ENCODE peak calls at places on chromosomes 2 and 18, in seven cellular contexts. One of them, this sample, is unnamed.

GRCh38 chr18:51007787-51008134 is 22.3 kb upstream of the SMAD4 start:
- DNase-seq in cardiac septum: no peak
- DNase-seq in stimulated activated CD4-positive, alpha-beta T cell treated with anti-CD3 and anti-CD28 coated beads, Interleukin-1b, Interleukin-23, amount 100 ng/mL, for 24 hours: no peak
- DNase-seq in fibroblast of the conjunctiva: no peak
- DNase-seq in effector memory CD4-positive, alpha-beta T cell: no peak
- DNase-seq in left lobe of liver: no peak
- DNase-seq in HT1080: no peak
- DNase-seq in this sample: no peak

GRCh38 chr18:3703732-3704176 is 253.8 kb downstream of the TGIF1 start:
- DNase-seq in fibroblast of the conjunctiva: peak; percentile 28
- DNase-seq in stimulated activated CD4-positive, alpha-beta T cell treated with anti-CD3 and anti-CD28 coated beads, Interleukin-1b, Interleukin-23, amount 100 ng/mL, for 24 hours: no peak
- DNase-seq in cardiac septum: no peak
- DNase-seq in left lobe of liver: no peak
- DNase-seq in effector memory CD4-positive, alpha-beta T cell: no peak
- DNase-seq in HT1080: peak; percentile 64
- DNase-seq in this sample: no peak

GRCh38 chr2:831638-832037 is 119.0 kb upstream of the SNTG2 start:
- DNase-seq in HT1080: no peak
- DNase-seq in stimulated activated CD4-positive, alpha-beta T cell treated with anti-CD3 and anti-CD28 coated beads, Interleukin-1b, Interleukin-23, amount 100 ng/mL, for 24 hours: no peak
- DNase-seq in left lobe of liver: no peak
- DNase-seq in effector memory CD4-positive, alpha-beta T cell: no peak
- DNase-seq in fibroblast of the conjunctiva: no peak
- DNase-seq in cardiac septum: no peak
- DNase-seq in this sample: no peak

GRCh38 chr2:79005211-79005610 is 20.3 kb upstream of the REG3G start:
- DNase-seq in HT1080: no peak
- DNase-seq in effector memory CD4-positive, alpha-beta T cell: no peak
- DNase-seq in cardiac septum: no peak
- DNase-seq in stimulated activated CD4-positive, alpha-beta T cell treated with anti-CD3 and anti-CD28 coated beads, Interleukin-1b, Interleukin-23, amount 100 ng/mL, for 24 hours: no peak
- DNase-seq in left lobe of liver: no peak
- DNase-seq in fibroblast of the conjunctiva: no peak
- DNase-seq in this sample: no peak

GRCh38 chr2:215982465-215982875 is 30.9 kb downstream of the MREG start:
- DNase-seq in fibroblast of the conjunctiva: no peak
- DNase-seq in effector memory CD4-positive, alpha-beta T cell: no peak
- DNase-seq in cardiac septum: no peak
- DNase-seq in stimulated activated CD4-positive, alpha-beta T cell treated with anti-CD3 and anti-CD28 coated beads, Interleukin-1b, Interleukin-23, amount 100 ng/mL, for 24 hours: no peak
- DNase-seq in left lobe of liver: peak; percentile 77
- DNase-seq in HT1080: peak; percentile 98
- DNase-seq in this sample: no peak

GRCh38 chr2:68302281-68302680 is 17.5 kb downstream of the CNRIP1 start:
- DNase-seq in cardiac septum: no peak
- DNase-seq in stimulated activated CD4-positive, alpha-beta T cell treated with anti-CD3 and anti-CD28 coated beads, Interleukin-1b, Interleukin-23, amount 100 ng/mL, for 24 hours: no peak
- DNase-seq in fibroblast of the conjunctiva: no peak
- DNase-seq in HT1080: peak; percentile 43
- DNase-seq in left lobe of liver: no peak
- DNase-seq in effector memory CD4-positive, alpha-beta T cell: no peak
- DNase-seq in this sample: no peak

GRCh38 chr2:29452036-29452435 is 336.8 kb downstream of the CLIP4 start:
- DNase-seq in stimulated activated CD4-positive, alpha-beta T cell treated with anti-CD3 and anti-CD28 coated beads, Interleukin-1b, Interleukin-23, amount 100 ng/mL, for 24 hours: no peak
- DNase-seq in fibroblast of the conjunctiva: no peak
- DNase-seq in effector memory CD4-positive, alpha-beta T cell: no peak
- DNase-seq in cardiac septum: no peak
- DNase-seq in HT1080: no peak
- DNase-seq in left lobe of liver: no peak
- DNase-seq in this sample: no peak

GRCh38 chr2:19793132-19793750 is 108.5 kb downstream of the TTC32 start:
- DNase-seq in left lobe of liver: no peak
- DNase-seq in stimulated activated CD4-positive, alpha-beta T cell treated with anti-CD3 and anti-CD28 coated beads, Interleukin-1b, Interleukin-23, amount 100 ng/mL, for 24 hours: no peak
- DNase-seq in fibroblast of the conjunctiva: no peak
- DNase-seq in HT1080: no peak
- DNase-seq in effector memory CD4-positive, alpha-beta T cell: no peak
- DNase-seq in cardiac septum: no peak
- DNase-seq in this sample: no peak

GRCh38 chr2:437772-438393 is 150.0 kb upstream of the ALKAL2 start:
- DNase-seq in left lobe of liver: no peak
- DNase-seq in stimulated activated CD4-positive, alpha-beta T cell treated with anti-CD3 and anti-CD28 coated beads, Interleukin-1b, Interleukin-23, amount 100 ng/mL, for 24 hours: no peak
- DNase-seq in effector memory CD4-positive, alpha-beta T cell: peak; percentile 49
- DNase-seq in fibroblast of the conjunctiva: no peak
- DNase-seq in HT1080: peak; percentile 18
- DNase-seq in cardiac septum: no peak
- DNase-seq in this sample: no peak

GRCh38 chr2:203438528-203438927 is 96.6 kb downstream of the RAPH1 start:
- DNase-seq in stimulated activated CD4-positive, alpha-beta T cell treated with anti-CD3 and anti-CD28 coated beads, Interleukin-1b, Interleukin-23, amount 100 ng/mL, for 24 hours: no peak
- DNase-seq in cardiac septum: no peak
- DNase-seq in fibroblast of the conjunctiva: no peak
- DNase-seq in HT1080: no peak
- DNase-seq in left lobe of liver: no peak
- DNase-seq in effector memory CD4-positive, alpha-beta T cell: no peak
- DNase-seq in this sample: no peak

GRCh38 chr2:23794234-23794633 is 132.7 kb downstream of the ATAD2B start:
- DNase-seq in HT1080: no peak
- DNase-seq in fibroblast of the conjunctiva: no peak
- DNase-seq in left lobe of liver: no peak
- DNase-seq in stimulated activated CD4-positive, alpha-beta T cell treated with anti-CD3 and anti-CD28 coated beads, Interleukin-1b, Interleukin-23, amount 100 ng/mL, for 24 hours: no peak
- DNase-seq in effector memory CD4-positive, alpha-beta T cell: no peak
- DNase-seq in cardiac septum: no peak
- DNase-seq in this sample: no peak

GRCh38 chr2:73979021-73979420 is 5.7 kb upstream of the TET3 start:
- DNase-seq in fibroblast of the conjunctiva: no peak
- DNase-seq in stimulated activated CD4-positive, alpha-beta T cell treated with anti-CD3 and anti-CD28 coated beads, Interleukin-1b, Interleukin-23, amount 100 ng/mL, for 24 hours: no peak
- DNase-seq in left lobe of liver: no peak
- DNase-seq in effector memory CD4-positive, alpha-beta T cell: peak; percentile 42
- DNase-seq in cardiac septum: no peak
- DNase-seq in HT1080: no peak
- DNase-seq in this sample: no peak

GRCh38 chr2:138271467-138271866 is 230.1 kb upstream of the SPOPL start:
- DNase-seq in left lobe of liver: no peak
- DNase-seq in stimulated activated CD4-positive, alpha-beta T cell treated with anti-CD3 and anti-CD28 coated beads, Interleukin-1b, Interleukin-23, amount 100 ng/mL, for 24 hours: no peak
- DNase-seq in fibroblast of the conjunctiva: no peak
- DNase-seq in HT1080: no peak
- DNase-seq in effector memory CD4-positive, alpha-beta T cell: no peak
- DNase-seq in cardiac septum: no peak
- DNase-seq in this sample: no peak

GRCh38 chr2:74739129-74739528 is 85.1 kb downstream of the SEMA4F start:
- DNase-seq in HT1080: no peak
- DNase-seq in cardiac septum: no peak
- DNase-seq in left lobe of liver: no peak
- DNase-seq in effector memory CD4-positive, alpha-beta T cell: no peak
- DNase-seq in stimulated activated CD4-positive, alpha-beta T cell treated with anti-CD3 and anti-CD28 coated beads, Interleukin-1b, Interleukin-23, amount 100 ng/mL, for 24 hours: no peak
- DNase-seq in fibroblast of the conjunctiva: no peak
- DNase-seq in this sample: no peak

GRCh38 chr2:54457326-54458023 is 1.3 kb downstream of the SPTBN1 start:
- DNase-seq in HT1080: peak; percentile 59
- DNase-seq in cardiac septum: peak; percentile 79
- DNase-seq in left lobe of liver: no peak
- DNase-seq in effector memory CD4-positive, alpha-beta T cell: no peak
- DNase-seq in stimulated activated CD4-positive, alpha-beta T cell treated with anti-CD3 and anti-CD28 coated beads, Interleukin-1b, Interleukin-23, amount 100 ng/mL, for 24 hours: no peak
- DNase-seq in fibroblast of the conjunctiva: no peak
- DNase-seq in this sample: peak; percentile 58

GRCh38 chr18:58761970-58762780 is 90.9 kb downstream of the MALT1 start:
- DNase-seq in stimulated activated CD4-positive, alpha-beta T cell treated with anti-CD3 and anti-CD28 coated beads, Interleukin-1b, Interleukin-23, amount 100 ng/mL, for 24 hours: no peak
- DNase-seq in HT1080: no peak
- DNase-seq in left lobe of liver: peak; percentile 41
- DNase-seq in fibroblast of the conjunctiva: no peak
- DNase-seq in effector memory CD4-positive, alpha-beta T cell: no peak
- DNase-seq in cardiac septum: peak; percentile 71
- DNase-seq in this sample: no peak

GRCh38 chr18:48292787-48293409 is 116.3 kb downstream of the ZBTB7C start:
- DNase-seq in cardiac septum: peak; percentile 51
- DNase-seq in HT1080: no peak
- DNase-seq in stimulated activated CD4-positive, alpha-beta T cell treated with anti-CD3 and anti-CD28 coated beads, Interleukin-1b, Interleukin-23, amount 100 ng/mL, for 24 hours: no peak
- DNase-seq in left lobe of liver: no peak
- DNase-seq in fibroblast of the conjunctiva: no peak
- DNase-seq in effector memory CD4-positive, alpha-beta T cell: no peak
- DNase-seq in this sample: no peak

GRCh38 chr2:118249970-118250369 is 161.7 kb downstream of the INSIG2 start:
- DNase-seq in cardiac septum: no peak
- DNase-seq in effector memory CD4-positive, alpha-beta T cell: no peak
- DNase-seq in stimulated activated CD4-positive, alpha-beta T cell treated with anti-CD3 and anti-CD28 coated beads, Interleukin-1b, Interleukin-23, amount 100 ng/mL, for 24 hours: no peak
- DNase-seq in HT1080: peak; percentile 78
- DNase-seq in fibroblast of the conjunctiva: no peak
- DNase-seq in left lobe of liver: no peak
- DNase-seq in this sample: peak; percentile 78

GRCh38 chr2:168529054-168529833 is 73.2 kb downstream of the CERS6 start:
- DNase-seq in fibroblast of the conjunctiva: no peak
- DNase-seq in stimulated activated CD4-positive, alpha-beta T cell treated with anti-CD3 and anti-CD28 coated beads, Interleukin-1b, Interleukin-23, amount 100 ng/mL, for 24 hours: no peak
- DNase-seq in cardiac septum: no peak
- DNase-seq in left lobe of liver: no peak
- DNase-seq in HT1080: no peak
- DNase-seq in effector memory CD4-positive, alpha-beta T cell: no peak
- DNase-seq in this sample: peak; percentile 8

GRCh38 chr18:76544511-76545350 is 49.7 kb upstream of the ZNF516 start:
- DNase-seq in fibroblast of the conjunctiva: no peak
- DNase-seq in stimulated activated CD4-positive, alpha-beta T cell treated with anti-CD3 and anti-CD28 coated beads, Interleukin-1b, Interleukin-23, amount 100 ng/mL, for 24 hours: no peak
- DNase-seq in effector memory CD4-positive, alpha-beta T cell: no peak
- DNase-seq in left lobe of liver: no peak
- DNase-seq in HT1080: no peak
- DNase-seq in cardiac septum: no peak
- DNase-seq in this sample: no peak

GRCh38 chr2:163670929-163671328 is 64.9 kb downstream of the FIGN start:
- DNase-seq in left lobe of liver: no peak
- DNase-seq in stimulated activated CD4-positive, alpha-beta T cell treated with anti-CD3 and anti-CD28 coated beads, Interleukin-1b, Interleukin-23, amount 100 ng/mL, for 24 hours: no peak
- DNase-seq in cardiac septum: no peak
- DNase-seq in HT1080: no peak
- DNase-seq in effector memory CD4-positive, alpha-beta T cell: no peak
- DNase-seq in fibroblast of the conjunctiva: no peak
- DNase-seq in this sample: no peak

GRCh38 chr2:144261336-144261735 is 258.6 kb downstream of the ZEB2 start:
- DNase-seq in fibroblast of the conjunctiva: no peak
- DNase-seq in HT1080: no peak
- DNase-seq in stimulated activated CD4-positive, alpha-beta T cell treated with anti-CD3 and anti-CD28 coated beads, Interleukin-1b, Interleukin-23, amount 100 ng/mL, for 24 hours: no peak
- DNase-seq in left lobe of liver: no peak
- DNase-seq in cardiac septum: no peak
- DNase-seq in effector memory CD4-positive, alpha-beta T cell: no peak
- DNase-seq in this sample: no peak

GRCh38 chr2:19251554-19251953 is 106.9 kb downstream of the OSR1 start:
- DNase-seq in stimulated activated CD4-positive, alpha-beta T cell treated with anti-CD3 and anti-CD28 coated beads, Interleukin-1b, Interleukin-23, amount 100 ng/mL, for 24 hours: no peak
- DNase-seq in effector memory CD4-positive, alpha-beta T cell: no peak
- DNase-seq in cardiac septum: no peak
- DNase-seq in left lobe of liver: no peak
- DNase-seq in fibroblast of the conjunctiva: no peak
- DNase-seq in HT1080: no peak
- DNase-seq in this sample: no peak

GRCh38 chr18:66136039-66136438 is 385.2 kb downstream of the CDH7 start:
- DNase-seq in fibroblast of the conjunctiva: no peak
- DNase-seq in left lobe of liver: no peak
- DNase-seq in cardiac septum: no peak
- DNase-seq in HT1080: peak; percentile 82
- DNase-seq in stimulated activated CD4-positive, alpha-beta T cell treated with anti-CD3 and anti-CD28 coated beads, Interleukin-1b, Interleukin-23, amount 100 ng/mL, for 24 hours: no peak
- DNase-seq in effector memory CD4-positive, alpha-beta T cell: no peak
- DNase-seq in this sample: no peak

GRCh38 chr2:64017811-64018714 is 1.2 kb downstream of the VPS54 start:
- DNase-seq in fibroblast of the conjunctiva: no peak
- DNase-seq in HT1080: peak; percentile 32
- DNase-seq in stimulated activated CD4-positive, alpha-beta T cell treated with anti-CD3 and anti-CD28 coated beads, Interleukin-1b, Interleukin-23, amount 100 ng/mL, for 24 hours: no peak
- DNase-seq in cardiac septum: no peak
- DNase-seq in left lobe of liver: no peak
- DNase-seq in effector memory CD4-positive, alpha-beta T cell: no peak
- DNase-seq in this sample: no peak

GRCh38 chr2:28377984-28378678 is 14.5 kb upstream of the FOSL2 start:
- DNase-seq in left lobe of liver: peak; percentile 91
- DNase-seq in cardiac septum: no peak
- DNase-seq in effector memory CD4-positive, alpha-beta T cell: no peak
- DNase-seq in HT1080: no peak
- DNase-seq in fibroblast of the conjunctiva: no peak
- DNase-seq in stimulated activated CD4-positive, alpha-beta T cell treated with anti-CD3 and anti-CD28 coated beads, Interleukin-1b, Interleukin-23, amount 100 ng/mL, for 24 hours: no peak
- DNase-seq in this sample: no peak

GRCh38 chr2:216657086-216657855 is 24.1 kb downstream of the IGFBP2 start:
- DNase-seq in cardiac septum: no peak
- DNase-seq in fibroblast of the conjunctiva: no peak
- DNase-seq in stimulated activated CD4-positive, alpha-beta T cell treated with anti-CD3 and anti-CD28 coated beads, Interleukin-1b, Interleukin-23, amount 100 ng/mL, for 24 hours: no peak
- DNase-seq in left lobe of liver: no peak
- DNase-seq in effector memory CD4-positive, alpha-beta T cell: no peak
- DNase-seq in HT1080: no peak
- DNase-seq in this sample: no peak

GRCh38 chr2:183859129-183859528 is 734.9 kb downstream of the NUP35 start:
- DNase-seq in cardiac septum: no peak
- DNase-seq in effector memory CD4-positive, alpha-beta T cell: no peak
- DNase-seq in stimulated activated CD4-positive, alpha-beta T cell treated with anti-CD3 and anti-CD28 coated beads, Interleukin-1b, Interleukin-23, amount 100 ng/mL, for 24 hours: no peak
- DNase-seq in fibroblast of the conjunctiva: no peak
- DNase-seq in left lobe of liver: no peak
- DNase-seq in HT1080: no peak
- DNase-seq in this sample: no peak

GRCh38 chr18:57107141-57107832 is 39.6 kb upstream of the BOD1L2 start:
- DNase-seq in fibroblast of the conjunctiva: no peak
- DNase-seq in stimulated activated CD4-positive, alpha-beta T cell treated with anti-CD3 and anti-CD28 coated beads, Interleukin-1b, Interleukin-23, amount 100 ng/mL, for 24 hours: no peak
- DNase-seq in effector memory CD4-positive, alpha-beta T cell: no peak
- DNase-seq in left lobe of liver: no peak
- DNase-seq in cardiac septum: no peak
- DNase-seq in HT1080: peak; percentile 92
- DNase-seq in this sample: no peak

GRCh38 chr18:32086866-32087265 is 4.8 kb upstream of the RNF138 start:
- DNase-seq in effector memory CD4-positive, alpha-beta T cell: no peak
- DNase-seq in cardiac septum: no peak
- DNase-seq in fibroblast of the conjunctiva: no peak
- DNase-seq in left lobe of liver: no peak
- DNase-seq in stimulated activated CD4-positive, alpha-beta T cell treated with anti-CD3 and anti-CD28 coated beads, Interleukin-1b, Interleukin-23, amount 100 ng/mL, for 24 hours: no peak
- DNase-seq in HT1080: peak; percentile 91
- DNase-seq in this sample: no peak

GRCh38 chr2:36480028-36480427 is 117.9 kb downstream of the FEZ2 start:
- DNase-seq in effector memory CD4-positive, alpha-beta T cell: no peak
- DNase-seq in fibroblast of the conjunctiva: no peak
- DNase-seq in stimulated activated CD4-positive, alpha-beta T cell treated with anti-CD3 and anti-CD28 coated beads, Interleukin-1b, Interleukin-23, amount 100 ng/mL, for 24 hours: no peak
- DNase-seq in cardiac septum: no peak
- DNase-seq in HT1080: no peak
- DNase-seq in left lobe of liver: no peak
- DNase-seq in this sample: no peak

GRCh38 chr2:221524158-221524557 is 47.9 kb downstream of the EPHA4 start:
- DNase-seq in effector memory CD4-positive, alpha-beta T cell: no peak
- DNase-seq in stimulated activated CD4-positive, alpha-beta T cell treated with anti-CD3 and anti-CD28 coated beads, Interleukin-1b, Interleukin-23, amount 100 ng/mL, for 24 hours: no peak
- DNase-seq in left lobe of liver: no peak
- DNase-seq in cardiac septum: no peak
- DNase-seq in fibroblast of the conjunctiva: no peak
- DNase-seq in HT1080: no peak
- DNase-seq in this sample: no peak

GRCh38 chr18:80252136-80252535 is 4.8 kb upstream of the PARD6G start:
- DNase-seq in effector memory CD4-positive, alpha-beta T cell: no peak
- DNase-seq in HT1080: peak; percentile 70
- DNase-seq in stimulated activated CD4-positive, alpha-beta T cell treated with anti-CD3 and anti-CD28 coated beads, Interleukin-1b, Interleukin-23, amount 100 ng/mL, for 24 hours: no peak
- DNase-seq in left lobe of liver: no peak
- DNase-seq in cardiac septum: no peak
- DNase-seq in fibroblast of the conjunctiva: no peak
- DNase-seq in this sample: peak; percentile 65

GRCh38 chr2:112593761-112594160 is 9.4 kb downstream of the CHCHD5 start:
- DNase-seq in left lobe of liver: no peak
- DNase-seq in cardiac septum: no peak
- DNase-seq in stimulated activated CD4-positive, alpha-beta T cell treated with anti-CD3 and anti-CD28 coated beads, Interleukin-1b, Interleukin-23, amount 100 ng/mL, for 24 hours: no peak
- DNase-seq in fibroblast of the conjunctiva: no peak
- DNase-seq in HT1080: no peak
- DNase-seq in effector memory CD4-positive, alpha-beta T cell: no peak
- DNase-seq in this sample: no peak

GRCh38 chr2:36235426-36235825 is 120.2 kb upstream of the CRIM1 start:
- DNase-seq in stimulated activated CD4-positive, alpha-beta T cell treated with anti-CD3 and anti-CD28 coated beads, Interleukin-1b, Interleukin-23, amount 100 ng/mL, for 24 hours: no peak
- DNase-seq in cardiac septum: no peak
- DNase-seq in fibroblast of the conjunctiva: no peak
- DNase-seq in left lobe of liver: no peak
- DNase-seq in HT1080: no peak
- DNase-seq in effector memory CD4-positive, alpha-beta T cell: no peak
- DNase-seq in this sample: no peak

GRCh38 chr18:35331367-35332087 is 12.7 kb downstream of the ZNF24 start:
- DNase-seq in stimulated activated CD4-positive, alpha-beta T cell treated with anti-CD3 and anti-CD28 coated beads, Interleukin-1b, Interleukin-23, amount 100 ng/mL, for 24 hours: no peak
- DNase-seq in left lobe of liver: no peak
- DNase-seq in effector memory CD4-positive, alpha-beta T cell: no peak
- DNase-seq in HT1080: no peak
- DNase-seq in fibroblast of the conjunctiva: no peak
- DNase-seq in cardiac septum: no peak
- DNase-seq in this sample: peak; percentile 18

GRCh38 chr2:154402138-154402714 is 296.3 kb upstream of the KCNJ3 start:
- DNase-seq in cardiac septum: no peak
- DNase-seq in left lobe of liver: no peak
- DNase-seq in HT1080: peak; percentile 28
- DNase-seq in stimulated activated CD4-positive, alpha-beta T cell treated with anti-CD3 and anti-CD28 coated beads, Interleukin-1b, Interleukin-23, amount 100 ng/mL, for 24 hours: no peak
- DNase-seq in fibroblast of the conjunctiva: peak; percentile 26
- DNase-seq in effector memory CD4-positive, alpha-beta T cell: no peak
- DNase-seq in this sample: peak; percentile 1

GRCh38 chr2:234914371-234915154 is 37.3 kb upstream of the SH3BP4 start:
- DNase-seq in fibroblast of the conjunctiva: no peak
- DNase-seq in stimulated activated CD4-positive, alpha-beta T cell treated with anti-CD3 and anti-CD28 coated beads, Interleukin-1b, Interleukin-23, amount 100 ng/mL, for 24 hours: no peak
- DNase-seq in cardiac septum: peak; percentile 24
- DNase-seq in effector memory CD4-positive, alpha-beta T cell: no peak
- DNase-seq in HT1080: no peak
- DNase-seq in left lobe of liver: no peak
- DNase-seq in this sample: no peak

This sample was measured in SJSA1.